ENCODE peak calls at places on chromosomes 12 and 14, in ten cellular contexts. A, Y, P, E, Q, Z, G, J, V and U are unnamed samples.

GRCh38 chr14:33851366-33851765 is 99.5 kb downstream of the EGLN3 start:
- DNase-seq in A (no peak), Y (no peak), P (no peak), E (no peak), Q (no peak), Z (no peak), G (no peak), J (no peak), V (no peak), U (no peak)

GRCh38 chr12:8080131-8080530 is 1.9 kb upstream of the NECAP1 start:
- DNase-seq in A (no peak), Y (no peak), P (no peak), E (no peak), Q (no peak), Z (peak; percentile 14), G (no peak), J (no peak), V (no peak), U (no peak)

GRCh38 chr14:73789996-73790581 is 61.5 kb upstream of the PTGR2 start:
- DNase-seq in A (no peak), Y (no peak), P (peak; percentile 96), E (peak; percentile 84), Q (no peak), Z (no peak), G (peak; percentile 93), J (peak; percentile 73), V (no peak), U (peak; percentile 94)

GRCh38 chr12:121537814-121538698 is 42.8 kb downstream of the KDM2B start:
- DNase-seq in A (no peak), Y (no peak), P (peak; percentile 18), E (no peak), Q (peak; percentile 79), Z (peak; percentile 73), G (no peak), J (no peak), V (no peak), U (no peak)

GRCh38 chr12:13289644-13290285 is 93.2 kb downstream of the EMP1 start:
- DNase-seq in A (no peak), Y (no peak), P (no peak), E (no peak), Q (no peak), Z (no peak), G (no peak), J (no peak), V (no peak), U (no peak)

GRCh38 chr12:32053881-32054624 is 52.6 kb upstream of the BICD1 start:
- DNase-seq in A (no peak), Y (no peak), P (peak; percentile 29), E (no peak), Q (no peak), Z (no peak), G (no peak), J (no peak), V (no peak), U (no peak)

GRCh38 chr12:27644446-27644845 is 51.8 kb upstream of the REP15 start:
- DNase-seq in A (no peak), Y (no peak), P (peak; percentile 18), E (no peak), Q (no peak), Z (no peak), G (peak; percentile 47), J (no peak), V (no peak), U (no peak)

GRCh38 chr14:24055971-24056799 is 4.4 kb downstream of the CARMIL3 start:
- DNase-seq in A (no peak), Y (no peak), P (no peak), E (no peak), Q (peak; percentile 2), Z (no peak), G (no peak), J (no peak), V (no peak), U (no peak)

GRCh38 chr14:105665951-105666277 is 139.5 kb downstream of the TMEM121 start:
- DNase-seq in A (no peak), Y (no peak), P (no peak), E (no peak), Q (no peak), Z (no peak), G (no peak), J (no peak), V (no peak), U (no peak)

GRCh38 chr14:104284107-104284592 is 145.8 kb downstream of the KIF26A start:
- DNase-seq in A (no peak), Y (no peak), P (no peak), E (no peak), Q (peak; percentile 24), Z (no peak), G (no peak), J (no peak), V (peak; percentile 43), U (no peak)

GRCh38 chr12:2451497-2451896 is 343.3 kb upstream of the FKBP4 start:
- DNase-seq in A (no peak), Y (no peak), P (no peak), E (no peak), Q (no peak), Z (no peak), G (no peak), J (no peak), V (no peak), U (no peak)

GRCh38 chr14:73771848-73772705 is 57.9 kb upstream of the PNMA1 start:
- DNase-seq in A (peak; percentile 52), Y (peak; percentile 38), P (no peak), E (no peak), Q (peak; percentile 79), Z (peak; percentile 73), G (peak; percentile 73), J (no peak), V (peak; percentile 88), U (no peak)

GRCh38 chr14:74653386-74654138 is 41.5 kb upstream of the LTBP2 start:
- DNase-seq in A (no peak), Y (no peak), P (no peak), E (no peak), Q (no peak), Z (no peak), G (no peak), J (no peak), V (no peak), U (peak; percentile 73)

GRCh38 chr14:40760703-40761102 is 846.0 kb upstream of the LRFN5 start:
- DNase-seq in A (no peak), Y (no peak), P (no peak), E (no peak), Q (no peak), Z (no peak), G (no peak), J (no peak), V (no peak), U (no peak)

GRCh38 chr14:25032092-25032784 is 17.7 kb downstream of the STXBP6 start:
- DNase-seq in A (no peak), Y (no peak), P (no peak), E (no peak), Q (no peak), Z (no peak), G (no peak), J (no peak), V (no peak), U (no peak)

GRCh38 chr12:106954462-106955376 is 988 bp upstream of the TMEM263 start:
- DNase-seq in A (peak; percentile 5), Y (peak; percentile 1), P (peak; percentile 53), E (no peak), Q (peak; percentile 58), Z (no peak), G (no peak), J (peak; percentile 10), V (peak; percentile 57), U (no peak)